ENCODE peak calls at places on chromosomes 7 and 10, in four cellular contexts. T, O, I and F are unnamed samples.

GRCh38 chr7:128032605-128033235 is 1.5 kb upstream of the LRRC4 start:
- DNase-seq in T (no peak), O (peak; percentile 50), I (no peak), F (no peak)

GRCh38 chr10:113410618-113411017 is 142.2 kb upstream of the HABP2 start:
- DNase-seq in T (no peak), O (no peak), I (no peak), F (no peak)

GRCh38 chr7:30310674-30311362 is 26.4 kb downstream of the ZNRF2 start:
- DNase-seq in T (no peak), I (no peak), O (no peak), F (no peak)

GRCh38 chr7:80681272-80681885 is 42.9 kb downstream of the CD36 start:
- DNase-seq in T (no peak), O (no peak), I (peak; percentile 44), F (no peak)

GRCh38 chr7:30563326-30563942 is 31.2 kb upstream of the GARS1 start:
- DNase-seq in I (peak; percentile 79), T (no peak), O (no peak), F (no peak)

GRCh38 chr7:147070886-147071285 is 954.3 kb downstream of the CNTNAP2 start:
- DNase-seq in I (no peak), O (no peak), T (no peak), F (no peak)

GRCh38 chr10:17801507-17801906 is 7.6 kb upstream of the MRC1 start:
- DNase-seq in O (no peak), T (no peak), I (no peak), F (no peak)

GRCh38 chr7:40571796-40572195 is 437.0 kb downstream of the SUGCT start:
- DNase-seq in T (no peak), O (no peak), I (no peak), F (no peak)

GRCh38 chr7:143416565-143417149 is 8.0 kb upstream of the EPHA1 start:
- DNase-seq in T (no peak), O (no peak), I (peak; percentile 55), F (no peak)

GRCh38 chr10:78981257-78981969 is 87.4 kb upstream of the ZMIZ1 start:
- DNase-seq in T (no peak), O (no peak), I (no peak), F (no peak)